ENCODE peak calls at places on chromosomes 12 and 14, in ten cellular contexts. C is nephron progenitor cell; R is MCF 10A; Q is ovary; J is CD4-positive, alpha-beta T cell; O is transverse colon; T is astrocyte of the spinal cord; P is LNCaP clone FGC; V is stomach; M is WTC11. U is an unnamed sample.

GRCh38 chr14:64729386-64730060 is 25.3 kb downstream of the PLEKHG3 start:
- DNase-seq in V (no peak), M (no peak), P (no peak), R (no peak), J (no peak), C (no peak), Q (no peak), O (no peak), T (no peak), U (no peak)

GRCh38 chr12:107439101-107439738 is 246.4 kb upstream of the PWP1 start:
- DNase-seq in P (no peak), O (no peak), C (no peak), T (no peak), V (no peak), Q (no peak), J (no peak), M (no peak), R (no peak), U (no peak)

GRCh38 chr12:127383281-127383680 is 883.7 kb upstream of the TMEM132C start:
- DNase-seq in T (peak; percentile 85), J (no peak), M (no peak), P (no peak), Q (no peak), C (no peak), O (no peak), R (peak; percentile 57), V (no peak), U (no peak)

GRCh38 chr14:99982449-99983250 is 82.6 kb upstream of the EVL start:
- DNase-seq in P (no peak), T (peak; percentile 63), Q (no peak), O (peak; percentile 53), V (peak; percentile 48), C (peak; percentile 64), R (peak; percentile 74), J (peak; percentile 42), M (peak; percentile 52), U (peak; percentile 33)

GRCh38 chr12:56261503-56262230 is 3.5 kb upstream of the ANKRD52 start:
- DNase-seq in C (no peak), M (no peak), J (no peak), Q (no peak), V (no peak), O (peak; percentile 38), P (no peak), R (peak; percentile 64), T (peak; percentile 49), U (peak; percentile 84)

GRCh38 chr12:49061157-49061650 is 610 bp upstream of the KMT2D start:
- DNase-seq in P (no peak), Q (no peak), M (no peak), V (no peak), R (no peak), J (no peak), O (no peak), C (peak; percentile 13), T (no peak), U (no peak)

GRCh38 chr12:109928058-109928656 is 28.1 kb downstream of the TCHP start:
- DNase-seq in R (no peak), O (no peak), T (no peak), M (no peak), J (no peak), P (no peak), V (no peak), Q (no peak), C (no peak), U (no peak)

GRCh38 chr12:110906088-110906487 is 14.3 kb downstream of the MYL2 start:
- DNase-seq in R (no peak), M (no peak), P (no peak), Q (no peak), T (no peak), J (no peak), V (no peak), C (no peak), O (no peak), U (no peak)

GRCh38 chr12:103930787-103931536 is 752 bp downstream of the HSP90B1 start:
- DNase-seq in C (peak; percentile 38), T (peak; percentile 19), V (peak; percentile 59), O (peak; percentile 51), P (no peak), J (no peak), Q (peak; percentile 70), R (peak; percentile 34), M (peak; percentile 28), U (no peak)

GRCh38 chr12:27564612-27565213 is 40.7 kb downstream of the PPFIBP1 start:
- DNase-seq in J (no peak), P (no peak), C (no peak), O (no peak), T (no peak), R (no peak), M (no peak), V (no peak), Q (no peak), U (no peak)

GRCh38 chr14:102728509-102728908 is 48.7 kb upstream of the TRAF3 start:
- DNase-seq in P (no peak), C (no peak), R (no peak), J (no peak), Q (no peak), M (no peak), O (no peak), T (no peak), V (no peak), U (no peak)

GRCh38 chr12:26845057-26845666 is 12.2 kb upstream of the ITPR2 start:
- DNase-seq in T (peak; percentile 31), V (peak; percentile 70), Q (no peak), M (peak; percentile 67), J (no peak), P (no peak), C (peak; percentile 68), R (peak; percentile 66), O (peak; percentile 61), U (peak; percentile 17)

GRCh38 chr14:91149462-91149861 is 35.6 kb downstream of the DGLUCY start:
- DNase-seq in O (peak; percentile 50), R (peak; percentile 98), M (no peak), Q (peak; percentile 75), C (no peak), T (peak; percentile 99), P (peak; percentile 98), J (no peak), V (peak; percentile 75), U (peak; percentile 99)

GRCh38 chr14:103472939-103473338 is 49.7 kb downstream of the CKB start:
- DNase-seq in P (no peak), J (no peak), M (no peak), C (no peak), V (no peak), O (no peak), R (no peak), Q (no peak), T (no peak), U (no peak)

GRCh38 chr12:70719672-70720420 is 82.6 kb upstream of the PTPRB start:
- DNase-seq in O (no peak), R (peak; percentile 28), J (no peak), V (no peak), M (peak; percentile 67), C (peak; percentile 70), Q (no peak), T (peak; percentile 62), P (no peak), U (peak; percentile 20)

GRCh38 chr14:104107101-104107581 is 21.6 kb downstream of the ASPG start:
- DNase-seq in T (no peak), R (no peak), O (no peak), J (no peak), P (no peak), C (peak; percentile 19), M (peak; percentile 10), V (peak; percentile 23), Q (no peak), U (no peak)

DNA sequence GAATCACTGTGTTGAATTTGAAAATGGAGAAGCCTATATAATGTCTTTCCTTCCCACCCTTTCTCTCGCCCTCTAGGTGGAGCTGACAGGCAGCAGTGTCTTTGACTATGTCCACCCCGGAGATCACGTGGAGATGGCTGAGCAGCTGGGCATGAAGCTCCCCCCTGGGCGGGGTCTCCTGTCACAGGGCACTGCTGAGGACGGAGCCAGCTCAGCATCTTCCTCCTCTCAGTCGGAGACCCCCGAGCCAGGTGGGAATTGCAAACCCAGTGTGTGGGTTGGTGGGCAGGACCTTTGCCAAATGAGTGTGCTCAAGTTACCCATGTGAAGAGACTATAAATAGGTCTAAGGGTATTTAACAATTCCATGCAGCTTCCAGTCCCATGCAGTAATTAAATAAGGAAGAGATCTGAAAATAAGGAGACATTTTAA is 274.7 kb downstream of the EGLN3 start:
- DNase-seq in T (peak; percentile 70), J (no peak), O (peak; percentile 10), V (no peak), Q (no peak), R (peak; percentile 61), M (peak; percentile 77), P (peak; percentile 30), C (peak; percentile 61), U (no peak)
- TF ChIP-seq CTCF in T (peak; percentile 71), J (no peak), O (no peak), V (no peak), Q (no peak), R (no peak), M (no peak), P (peak; percentile 74), C (peak; percentile 44), U (peak; percentile 66)

DNA sequence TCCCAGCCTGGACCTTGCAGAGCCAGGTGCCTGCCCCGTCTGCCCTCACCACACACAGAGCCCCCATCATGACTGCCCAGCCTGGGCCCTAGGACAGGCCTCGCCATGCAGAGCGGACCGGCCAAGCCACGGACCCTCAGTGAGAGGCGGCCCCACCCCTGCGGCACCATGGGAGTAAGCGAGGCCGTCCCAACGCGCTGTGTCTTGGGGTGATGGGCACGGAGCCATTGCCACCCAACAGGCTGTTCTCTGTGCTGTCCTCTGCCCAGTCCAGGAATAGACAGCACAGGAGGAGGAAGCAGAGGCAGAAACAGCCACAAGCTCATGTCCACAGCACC is 39.2 kb downstream of the GALNT9 start:
- DNase-seq in M (peak; percentile 4), T (no peak), J (no peak), O (no peak), C (no peak), V (no peak), R (no peak), P (no peak), Q (no peak), U (no peak)
- TF ChIP-seq CTCF in M (no peak), T (no peak), J (no peak), O (no peak), C (no peak), V (no peak), R (no peak), P (no peak), Q (no peak), U (no peak)

GRCh38 chr12:17976202-17976601 is 113.8 kb downstream of the RERGL start:
- DNase-seq in O (no peak), V (no peak), J (no peak), R (peak; percentile 20), M (peak; percentile 65), Q (no peak), C (peak; percentile 6), T (no peak), P (no peak), U (no peak)
- TF ChIP-seq CTCF in O (no peak), V (no peak), J (no peak), R (peak; percentile 22), M (peak; percentile 52), Q (no peak), C (no peak), T (peak; percentile 30), P (peak; percentile 24), U (peak; percentile 60)

DNA sequence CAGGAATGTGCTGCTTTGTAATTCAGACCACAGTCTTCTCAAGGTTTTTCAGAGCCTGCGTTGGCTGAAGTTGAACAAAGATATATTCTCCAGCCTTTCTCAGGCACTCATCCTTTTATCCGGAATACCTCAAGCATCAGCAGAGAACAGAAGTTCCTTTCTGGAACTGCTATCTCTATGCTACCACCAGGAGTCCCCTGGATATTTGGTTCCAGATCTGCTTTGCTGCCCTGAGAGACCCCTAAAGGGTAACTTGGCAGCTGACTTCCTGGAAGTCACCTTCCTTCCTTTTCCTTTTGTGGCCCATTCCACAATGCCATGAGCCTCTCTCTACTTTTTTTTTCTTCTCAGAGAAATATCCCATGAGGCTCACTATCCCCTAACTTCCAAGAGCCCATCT is 188.2 kb downstream of the PLCZ1 start:
- DNase-seq in R (no peak), P (no peak), T (no peak), Q (no peak), C (no peak), J (no peak), O (no peak), M (no peak), V (no peak), U (no peak)
- TF ChIP-seq CTCF in R (no peak), P (no peak), T (peak; percentile 18), Q (no peak), C (peak; percentile 20), J (no peak), O (no peak), M (no peak), V (no peak), U (peak; percentile 48)

U was measured in HFFc6.